ENCODE peak calls at places on chromosomes 3 and 15, in seven cellular contexts. C is stomach, S is lung, K is Panc1, B is spleen, M is endodermal cell, Z is A673. U is an unnamed sample.

GRCh38 chr3:144763878-144764454 is 792.3 kb downstream of the DIPK2A start:
- DNase-seq in C (no peak), S (no peak), Z (no peak), K (no peak), M (no peak), B (no peak), U (no peak)

GRCh38 chr15:67006089-67007065 is 59.0 kb upstream of the SMAD3 start:
- DNase-seq in K (no peak), Z (no peak), M (no peak), B (no peak), C (no peak), S (no peak), U (peak; percentile 74)

GRCh38 chr3:134337511-134338200 is 36.6 kb downstream of the AMOTL2 start:
- DNase-seq in B (no peak), C (no peak), Z (no peak), S (no peak), K (no peak), M (peak; percentile 65), U (no peak)

GRCh38 chr3:139202226-139202958 is 141.4 kb upstream of the MRPS22 start:
- DNase-seq in Z (peak; percentile 3), C (no peak), B (no peak), K (peak; percentile 10), M (peak; percentile 93), S (no peak), U (peak; percentile 67)

GRCh38 chr15:67838789-67839332 is 984 bp downstream of the RNU6-1 start:
- DNase-seq in Z (peak; percentile 66), K (no peak), C (peak; percentile 76), M (peak; percentile 92), B (peak; percentile 89), S (peak; percentile 73), U (no peak)

GRCh38 chr15:89317188-89317720 is 17.4 kb downstream of the POLG start:
- DNase-seq in C (no peak), B (no peak), Z (no peak), S (no peak), M (no peak), K (no peak), U (no peak)

GRCh38 chr15:92565351-92566125 is 90.0 kb downstream of the FAM174B start:
- DNase-seq in K (no peak), B (no peak), C (no peak), S (no peak), M (no peak), Z (no peak), U (peak; percentile 76)

GRCh38 chr3:29416514-29416913 is 135.6 kb downstream of the RBMS3 start:
- DNase-seq in M (no peak), K (no peak), Z (no peak), B (no peak), S (no peak), C (no peak), U (no peak)

GRCh38 chr15:20351448-20351961 is 190.1 kb downstream of the GOLGA6L6 start:
- DNase-seq in B (peak; percentile 84), K (no peak), C (peak; percentile 24), S (peak; percentile 29), Z (no peak), M (peak; percentile 48), U (peak; percentile 88)

GRCh38 chr3:17089314-17089700 is 204.6 kb downstream of the PLCL2 start:
- DNase-seq in S (no peak), M (no peak), C (no peak), K (no peak), Z (no peak), B (no peak), U (no peak)

GRCh38 chr15:64426845-64427465 is 33.4 kb upstream of the ZNF609 start:
- DNase-seq in K (peak; percentile 2), C (no peak), M (no peak), B (no peak), S (no peak), Z (peak; percentile 67), U (no peak)

GRCh38 chr15:42741710-42742109 is 4.8 kb upstream of the CDAN1 start:
- DNase-seq in C (no peak), K (no peak), Z (no peak), M (no peak), B (no peak), S (no peak), U (no peak)

GRCh38 chr15:80536231-80536630 is 132.0 kb downstream of the ARNT2 start:
- DNase-seq in M (no peak), Z (no peak), B (no peak), K (no peak), C (no peak), S (no peak), U (no peak)

GRCh38 chr3:15693340-15693739 is 91.8 kb downstream of the BTD start:
- DNase-seq in K (no peak), S (no peak), C (no peak), Z (peak; percentile 24), B (no peak), M (no peak), U (no peak)

GRCh38 chr3:15690250-15690649 is 88.7 kb downstream of the BTD start:
- DNase-seq in S (no peak), M (no peak), K (no peak), B (no peak), C (no peak), Z (no peak), U (no peak)

DNA sequence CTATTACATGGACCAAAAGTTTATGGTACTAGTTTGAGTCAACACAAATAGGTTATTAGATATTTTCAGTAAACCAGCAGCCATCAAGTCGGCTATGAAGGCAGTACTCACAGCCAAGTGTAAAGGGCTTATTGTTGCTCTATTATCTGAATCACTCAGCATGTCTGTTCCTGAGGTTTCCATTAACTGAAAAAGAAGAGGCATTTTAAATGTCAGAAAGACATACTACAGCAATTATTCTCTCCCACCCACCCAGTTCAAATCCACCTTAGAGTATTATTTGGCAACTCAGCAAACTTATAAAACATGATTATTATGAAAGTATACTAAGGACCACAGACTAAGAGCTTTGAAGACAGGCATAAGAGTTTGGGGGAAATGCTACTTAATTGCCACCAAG is 93.1 kb downstream of the BTD start:
- DNase-seq in Z (no peak), C (no peak), K (no peak), S (no peak), M (no peak), B (no peak), U (no peak)
- H3K27ac ChIP-seq in Z (no peak overlapping the region), C (no peak overlapping the region), K (peak overlapping the region; percentile 61), S (no peak overlapping the region), M (peak overlapping the region; percentile 30), B (no peak overlapping the region), U (no peak overlapping the region)

GRCh38 chr3:127856801-127857200 is 34.5 kb upstream of the MGLL start:
- DNase-seq in K (no peak), M (no peak), B (no peak), Z (no peak), S (no peak), C (no peak), U (no peak)

GRCh38 chr3:127857270-127857801 is 35.0 kb upstream of the MGLL start:
- DNase-seq in M (no peak), B (no peak), C (no peak), S (no peak), Z (peak; percentile 21), K (no peak), U (no peak)

GRCh38 chr3:127855246-127855645 is 32.9 kb upstream of the MGLL start:
- DNase-seq in K (no peak), M (no peak), B (no peak), Z (no peak), C (no peak), S (no peak), U (no peak)

GRCh38 chr3:127851899-127852298 is 29.6 kb upstream of the MGLL start:
- DNase-seq in B (no peak), S (no peak), M (peak; percentile 78), Z (no peak), K (no peak), C (no peak), U (no peak)

DNA sequence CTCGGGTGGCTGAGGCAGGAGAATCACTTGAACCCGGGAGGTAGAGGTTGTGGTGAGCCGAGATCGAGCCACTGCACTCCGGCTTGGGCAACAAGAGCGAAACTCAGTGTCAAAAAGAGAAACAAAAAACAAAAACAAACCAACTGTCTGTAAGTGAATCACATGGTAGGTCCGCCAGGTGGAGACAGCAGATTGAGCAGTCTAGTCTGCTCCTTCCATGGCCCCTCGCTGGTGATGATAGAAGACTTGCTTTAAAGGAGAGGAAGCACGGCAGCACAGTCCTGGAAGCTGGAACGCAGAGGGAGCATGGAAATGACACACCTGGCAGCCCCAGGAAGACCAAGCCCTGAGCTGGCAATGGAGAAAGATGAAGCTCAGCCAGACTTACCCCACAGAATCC is 31.4 kb upstream of the MGLL start:
- DNase-seq in Z (no peak), M (peak; percentile 74), K (no peak), S (no peak), B (no peak), C (no peak), U (no peak)
- TF ChIP-seq CTCF in Z (no peak), M (peak; percentile 67), K (peak; percentile 2), S (no peak), B (no peak), C (no peak), U (no peak)

DNA sequence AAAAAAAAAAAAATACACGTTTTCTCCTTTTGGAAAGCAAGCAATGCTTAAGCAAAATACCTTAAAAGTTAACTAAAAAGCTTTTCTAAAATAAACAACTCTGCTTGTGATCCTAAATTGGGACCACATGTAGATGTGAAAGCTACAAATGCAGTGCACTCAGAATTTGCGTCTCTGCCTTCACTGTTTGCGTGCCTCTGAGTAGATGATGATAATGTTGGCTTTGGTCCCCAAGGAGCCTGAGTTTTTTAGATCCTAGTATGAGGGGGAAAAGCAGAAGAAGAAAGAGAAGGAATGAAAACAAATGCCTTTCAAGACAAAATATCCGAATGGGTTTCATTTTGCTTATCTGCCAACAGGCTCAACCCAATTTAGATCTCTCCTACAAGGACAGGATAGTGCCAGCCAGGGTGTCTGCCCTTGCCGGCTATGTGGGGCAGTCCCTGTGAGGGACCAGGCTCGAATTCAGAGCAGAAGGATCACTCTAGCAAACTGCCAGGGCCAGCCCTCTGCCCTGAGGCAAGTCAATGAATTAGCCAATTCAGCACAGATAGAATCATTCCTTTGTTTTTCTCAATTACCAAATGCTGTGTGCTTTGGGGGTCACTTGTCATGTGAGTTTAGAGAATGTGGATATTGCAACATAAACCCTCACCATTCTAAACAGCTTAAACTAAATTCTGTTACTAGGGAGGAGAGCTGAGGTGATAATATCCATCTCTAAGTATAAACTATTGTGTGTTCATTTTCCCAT is 28.5 kb downstream of the SCG5 start:
- DNase-seq in M (no peak), S (no peak), C (no peak), Z (no peak), K (no peak), B (no peak), U (no peak)
- H3K4me1 ChIP-seq in M (peaks cover 3% of the 10 kb centered on the region), S (no peaks in the 10 kb centered on the region), C (no peaks in the 10 kb centered on the region), Z (no peaks in the 10 kb centered on the region), K (no peaks in the 10 kb centered on the region), B (no peaks in the 10 kb centered on the region), U (peaks cover 27% of the 10 kb centered on the region)

GRCh38 chr3:93969997-93970396 is 3.7 kb downstream of the PROS1 start:
- DNase-seq in M (no peak), K (no peak), B (no peak), Z (no peak), S (no peak), C (no peak), U (no peak)

GRCh38 chr3:93973160-93974126 is at the start of gene PROS1:
- DNase-seq in B (peak; percentile 92), K (peak; percentile 51), S (peak; percentile 84), C (peak; percentile 69), Z (peak; percentile 91), M (peak; percentile 91), U (peak; percentile 94)

DNA sequence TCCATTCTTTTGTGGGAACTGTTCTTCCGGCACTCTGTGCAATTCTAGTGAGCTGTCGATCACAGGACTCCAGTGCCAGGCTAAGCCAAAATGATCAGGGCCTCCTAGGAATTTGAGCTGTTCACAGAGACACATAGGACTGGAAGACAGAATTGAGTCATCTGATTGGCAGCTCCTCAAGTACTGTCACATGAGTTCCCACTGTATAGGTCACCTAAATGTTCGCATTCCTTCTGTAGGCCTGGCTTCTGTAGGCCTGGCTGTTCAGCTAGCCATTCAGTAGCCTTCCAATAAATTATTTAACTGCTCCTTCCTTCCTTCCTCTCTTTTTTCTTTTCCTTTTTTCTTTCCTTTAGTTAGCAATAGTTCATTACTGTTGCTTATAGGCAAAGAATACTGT is 4.3 kb downstream of the PROS1 start:
- DNase-seq in Z (peak; percentile 68), S (no peak), K (peak; percentile 85), B (no peak), M (no peak), C (no peak), U (no peak)
- H3K27ac ChIP-seq in Z (no peak overlapping the region), S (no peak overlapping the region), K (no peak overlapping the region), B (no peak overlapping the region), M (no peak overlapping the region), C (no peak overlapping the region), U (no peak overlapping the region)